ENCODE peak calls at places on chromosome 5, in seven cellular contexts. Y is K562, U is H1, W is HCT116, F is SK-N-SH, K is HepG2, G is GM12878. P is an unnamed sample.

GRCh38 chr5:123611407-123611709 is 99.4 kb downstream of the CSNK1G3 start:
- DNase-seq in Y (no peak), W (no peak), F (no peak), G (no peak), K (no peak), U (no peak), P (no peak)

GRCh38 chr5:5313081-5313736 is 109.3 kb upstream of the ICE1 start:
- DNase-seq in W (no peak), F (no peak), U (no peak), G (no peak), Y (no peak), K (peak), P (no peak)

GRCh38 chr5:110807174-110807573 is 68.4 kb downstream of the SLC25A46 start:
- DNase-seq in F (no peak), G (no peak), Y (no peak), K (no peak), U (no peak), W (no peak), P (no peak)

GRCh38 chr5:33065146-33065545 is 354.0 kb downstream of the NPR3 start:
- DNase-seq in K (no peak), U (no peak), W (no peak), G (no peak), F (no peak), Y (no peak), P (no peak)

GRCh38 chr5:4716786-4717185 is 423.3 kb upstream of the ADAMTS16 start:
- DNase-seq in G (no peak), F (no peak), W (no peak), K (no peak), U (no peak), Y (no peak), P (no peak)

GRCh38 chr5:135488727-135489465 is 36.7 kb upstream of the TIFAB start:
- DNase-seq in Y (peak), G (no peak), U (peak), F (peak), W (peak), K (peak), P (peak)

GRCh38 chr5:171420429-171421231 is 1.2 kb downstream of the FGF18 start:
- DNase-seq in G (no peak), U (no peak), F (peak), K (no peak), W (no peak), Y (no peak), P (no peak)

GRCh38 chr5:14501353-14502162 is 80.0 kb upstream of the OTULINL start:
- DNase-seq in F (no peak), K (no peak), Y (no peak), G (no peak), U (no peak), W (no peak), P (no peak)

GRCh38 chr5:41843456-41844112 is 26.6 kb downstream of the OXCT1 start:
- DNase-seq in G (no peak), U (no peak), K (peak), F (peak), W (peak), Y (peak), P (no peak)

GRCh38 chr5:105752801-105753200 is 1917.9 kb downstream of the EFNA5 start:
- DNase-seq in U (no peak), F (no peak), W (no peak), Y (no peak), K (no peak), G (no peak), P (no peak)

GRCh38 chr5:103523319-103523718 is 39.3 kb downstream of the NUDT12 start:
- DNase-seq in U (no peak), Y (no peak), F (no peak), G (no peak), K (peak), W (no peak), P (no peak)

GRCh38 chr5:9201011-9201410 is 344.9 kb downstream of the SEMA5A start:
- DNase-seq in F (no peak), K (no peak), W (no peak), U (no peak), Y (no peak), G (no peak), P (no peak)

GRCh38 chr5:31196309-31196708 is 2.8 kb downstream of the CDH6 start:
- DNase-seq in F (no peak), W (no peak), K (peak), Y (no peak), U (no peak), G (no peak), P (no peak)

GRCh38 chr5:146238973-146239372 is 35.6 kb downstream of the RBM27 start:
- DNase-seq in U (no peak), K (no peak), Y (no peak), W (no peak), G (no peak), F (no peak), P (no peak)

GRCh38 chr5:55636711-55637110 is 75.4 kb downstream of the SLC38A9 start:
- DNase-seq in K (peak), W (no peak), G (no peak), F (no peak), U (no peak), Y (no peak), P (peak)

GRCh38 chr5:92552206-92553160 is 1028.5 kb downstream of the NR2F1-AS1 start:
- DNase-seq in Y (no peak), W (peak), U (no peak), K (peak), F (peak), G (no peak), P (no peak)

GRCh38 chr5:164296603-164297080 is 791.2 kb downstream of the MAT2B start:
- DNase-seq in Y (no peak), K (no peak), U (peak), W (no peak), F (no peak), G (no peak), P (no peak)

GRCh38 chr5:98108497-98108896 is 665.0 kb upstream of the RGMB start:
- DNase-seq in U (no peak), F (no peak), W (no peak), G (no peak), Y (no peak), K (no peak), P (no peak)

GRCh38 chr5:172588380-172588779 is 52.7 kb upstream of the NEURL1B start:
- DNase-seq in G (no peak), W (no peak), Y (no peak), F (no peak), K (no peak), U (no peak), P (no peak)

GRCh38 chr5:82644768-82645167 is 366.6 kb upstream of the RPS23 start:
- DNase-seq in W (no peak), F (no peak), G (no peak), K (no peak), U (no peak), Y (no peak), P (no peak)

GRCh38 chr5:155923784-155924183 is 403.2 kb upstream of the SGCD start:
- DNase-seq in G (no peak), Y (no peak), W (no peak), U (no peak), F (no peak), K (no peak), P (no peak)

GRCh38 chr5:87150630-87151029 is 117.1 kb upstream of the RASA1 start:
- DNase-seq in F (no peak), Y (no peak), U (no peak), K (no peak), W (no peak), G (no peak), P (no peak)

GRCh38 chr5:106956901-106957300 is 713.8 kb downstream of the EFNA5 start:
- DNase-seq in Y (no peak), K (no peak), U (no peak), G (no peak), F (no peak), W (no peak), P (no peak)

GRCh38 chr5:177006265-177006972 is at the start of gene UIMC1:
- DNase-seq in F (peak), U (peak), Y (peak), W (peak), G (peak), K (peak), P (peak)

GRCh38 chr5:150159741-150160179 is 4.1 kb upstream of the PDGFRB start:
- DNase-seq in G (no peak), Y (peak), K (no peak), F (peak), U (no peak), W (no peak), P (no peak)

GRCh38 chr5:38793099-38793498 is 52.7 kb upstream of the OSMR start:
- DNase-seq in G (no peak), Y (no peak), K (no peak), F (no peak), U (no peak), W (no peak), P (no peak)

GRCh38 chr5:74626386-74627222 is 13.9 kb downstream of the ENC1 start:
- DNase-seq in G (no peak), Y (no peak), F (no peak), W (no peak), U (no peak), K (no peak), P (no peak)

GRCh38 chr5:38738898-38739743 is 106.7 kb upstream of the OSMR start:
- DNase-seq in F (no peak), Y (no peak), G (no peak), U (no peak), K (no peak), W (no peak), P (no peak)

GRCh38 chr5:1950708-1951103 is 68.0 kb upstream of the IRX4 start:
- DNase-seq in K (no peak), G (no peak), Y (no peak), W (no peak), U (no peak), F (no peak), P (no peak)

GRCh38 chr5:139749242-139749641 is 46.4 kb upstream of the PSD2 start:
- DNase-seq in Y (no peak), U (no peak), F (no peak), K (no peak), G (no peak), W (no peak), P (no peak)

GRCh38 chr5:32814620-32815019 is 103.5 kb downstream of the NPR3 start:
- DNase-seq in K (no peak), Y (no peak), W (no peak), F (no peak), U (no peak), G (no peak), P (no peak)

GRCh38 chr5:149125386-149125891 is 15.9 kb upstream of the ABLIM3 start:
- DNase-seq in U (peak), K (peak), G (no peak), W (no peak), F (no peak), Y (no peak), P (peak)
- TF ChIP-seq JUND in U (no peak), K (no peak), G (no peak), W (no peak), F (no peak), Y (no peak), P (no peak)

GRCh38 chr5:141105350-141105749 is 5.1 kb downstream of the PCDHB3 start:
- DNase-seq in F (no peak), K (no peak), Y (no peak), W (no peak), G (no peak), U (no peak), P (no peak)

GRCh38 chr5:141095263-141095641 is 837 bp downstream of the PCDHB2 start:
- DNase-seq in Y (no peak), U (no peak), G (no peak), W (no peak), K (no peak), F (no peak), P (no peak)

GRCh38 chr5:141094481-141095262 is at the start of gene PCDHB2:
- DNase-seq in U (peak), W (no peak), F (peak), Y (peak), G (no peak), K (peak), P (peak)

GRCh38 chr5:141101059-141101458 is 786 bp downstream of the PCDHB3 start:
- DNase-seq in W (no peak), F (peak), Y (no peak), G (no peak), K (no peak), U (no peak), P (no peak)

GRCh38 chr5:141100243-141100805 is at the start of gene PCDHB3:
- DNase-seq in W (peak), F (peak), U (peak), G (no peak), Y (peak), K (peak), P (peak)
- TF ChIP-seq JUND in W (no peak), F (no peak), U (no peak), G (no peak), Y (no peak), K (no peak), P (no peak)

GRCh38 chr5:59293700-59294099 is 599.8 kb downstream of the PDE4D start:
- DNase-seq in K (no peak), U (no peak), G (no peak), W (no peak), F (no peak), Y (no peak), P (no peak)

GRCh38 chr5:59299006-59299405 is 594.5 kb downstream of the PDE4D start:
- DNase-seq in F (no peak), W (no peak), G (no peak), Y (no peak), K (no peak), U (no peak), P (no peak)

GRCh38 chr5:59301727-59302126 is 591.8 kb downstream of the PDE4D start:
- DNase-seq in W (no peak), K (no peak), G (no peak), F (no peak), U (no peak), Y (no peak), P (no peak)

GRCh38 chr5:59300930-59301329 is 592.6 kb downstream of the PDE4D start:
- DNase-seq in F (no peak), G (no peak), Y (no peak), U (no peak), W (no peak), K (no peak), P (peak)

GRCh38 chr5:59296317-59297264 is 596.9 kb downstream of the PDE4D start:
- DNase-seq in Y (no peak), F (no peak), G (no peak), W (no peak), K (peak), U (no peak), P (no peak)
- TF ChIP-seq JUND in Y (no peak), F (peak), G (no peak), W (no peak), K (no peak), U (no peak), P (no peak)

GRCh38 chr5:66864240-66864884 is 268.2 kb downstream of the MAST4 start:
- DNase-seq in G (no peak), U (no peak), K (peak), W (no peak), Y (no peak), F (no peak), P (peak)
- TF ChIP-seq JUND in G (no peak), U (no peak), K (no peak), W (no peak), Y (no peak), F (no peak), P (no peak)

GRCh38 chr5:310941-311434 is 10.5 kb upstream of the AHRR start:
- DNase-seq in G (no peak), F (no peak), K (no peak), W (no peak), U (no peak), Y (no peak), P (no peak)
- TF ChIP-seq JUND in G (no peak), F (no peak), K (no peak), W (no peak), U (no peak), Y (no peak), P (no peak)

GRCh38 chr5:63957617-63958016 is 4.6 kb downstream of the HTR1A start:
- DNase-seq in G (no peak), Y (no peak), F (no peak), U (no peak), K (no peak), W (no peak), P (no peak)
- TF ChIP-seq JUND in G (no peak), Y (no peak), F (no peak), U (no peak), K (no peak), W (no peak), P (no peak)

DNA sequence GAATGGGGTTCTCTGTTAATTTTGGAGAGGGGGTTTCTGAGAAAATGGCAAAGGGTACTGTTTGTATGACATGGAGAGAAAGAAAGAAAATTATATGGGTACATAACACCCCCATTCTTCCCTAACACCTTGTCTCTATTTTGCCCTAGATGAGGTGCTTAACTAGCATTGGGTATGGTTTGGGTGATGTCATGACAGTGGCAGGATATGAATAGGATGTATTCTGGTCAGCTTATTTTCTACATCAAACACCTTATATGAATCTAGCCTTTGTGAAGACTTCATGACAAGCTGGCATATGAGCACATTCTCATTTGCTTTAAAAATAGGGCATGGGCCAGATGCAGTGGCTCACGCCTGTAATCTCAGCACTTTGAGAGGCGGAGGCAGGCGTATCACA is 58.6 kb downstream of the LNPEP start:
- DNase-seq in G (no peak), W (no peak), F (no peak), U (no peak), K (no peak), Y (no peak), P (no peak)
- TF ChIP-seq JUND in G (no peak), W (no peak), F (no peak), U (no peak), K (no peak), Y (no peak), P (no peak)

GRCh38 chr5:137501846-137502406 is 2.8 kb upstream of the SPOCK1 start:
- DNase-seq in G (no peak), U (no peak), Y (no peak), W (no peak), F (no peak), K (no peak), P (no peak)
- TF ChIP-seq JUND in G (no peak), U (no peak), Y (no peak), W (no peak), F (no peak), K (no peak), P (no peak)

DNA sequence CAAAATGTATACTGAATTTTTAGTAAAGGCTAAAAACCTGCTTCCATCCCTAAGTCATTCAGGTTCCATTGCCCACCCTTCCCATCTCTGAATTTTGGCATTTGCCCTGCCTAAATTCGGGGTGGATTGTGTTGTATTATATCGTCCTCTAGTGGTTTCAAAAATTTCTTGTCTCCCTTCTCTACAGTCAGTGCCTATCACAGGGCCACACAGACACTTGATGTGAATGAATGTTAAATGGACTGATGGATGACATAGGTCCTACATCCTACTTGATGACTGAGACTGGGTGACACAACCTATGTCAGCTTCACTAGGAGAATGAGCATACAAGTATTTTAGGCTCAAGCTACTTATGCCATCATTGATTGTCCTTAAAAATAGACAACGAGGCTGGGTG is 45.6 kb upstream of the SLC30A5 start:
- DNase-seq in U (no peak), Y (no peak), F (peak), K (peak), G (no peak), W (no peak), P (peak)
- TF ChIP-seq JUND in U (no peak), Y (no peak), F (no peak), K (no peak), G (no peak), W (no peak), P (no peak)